ENCODE peak calls at places on chromosomes 13 and 19, in four cellular contexts. One of them, this sample, is unnamed.

GRCh38 chr19:7618366-7618765 is 11.0 kb downstream of the XAB2 start:
- DNase-seq in prostate gland: peak
- DNase-seq in dorsolateral prefrontal cortex: no peak
- DNase-seq in cardiac muscle cell: no peak
- DNase-seq in this sample: no peak

GRCh38 chr13:112750570-112750969 is 60.7 kb downstream of the ATP11A start:
- DNase-seq in prostate gland: no peak
- DNase-seq in dorsolateral prefrontal cortex: no peak
- DNase-seq in cardiac muscle cell: no peak
- DNase-seq in this sample: no peak

GRCh38 chr19:49666120-49666444 is 349 bp downstream of the BCL2L12 start:
- DNase-seq in prostate gland: no peak
- DNase-seq in dorsolateral prefrontal cortex: no peak
- DNase-seq in cardiac muscle cell: no peak
- DNase-seq in this sample: no peak

GRCh38 chr13:48068036-48068435 is 26.9 kb downstream of the MED4 start:
- DNase-seq in prostate gland: no peak
- DNase-seq in dorsolateral prefrontal cortex: no peak
- DNase-seq in cardiac muscle cell: no peak
- DNase-seq in this sample: no peak

GRCh38 chr19:372306-372890 is 27.8 kb upstream of the MIER2 start:
- DNase-seq in prostate gland: no peak
- DNase-seq in dorsolateral prefrontal cortex: peak
- DNase-seq in cardiac muscle cell: peak
- DNase-seq in this sample: no peak

GRCh38 chr13:108086678-108087077 is 128.7 kb downstream of the LIG4 start:
- DNase-seq in prostate gland: no peak
- DNase-seq in dorsolateral prefrontal cortex: peak
- DNase-seq in cardiac muscle cell: no peak
- DNase-seq in this sample: no peak

GRCh38 chr13:66513728-66514127 is 716.4 kb downstream of the PCDH9 start:
- DNase-seq in prostate gland: no peak
- DNase-seq in dorsolateral prefrontal cortex: no peak
- DNase-seq in cardiac muscle cell: peak
- DNase-seq in this sample: no peak

GRCh38 chr13:52749446-52749845 is 9.8 kb upstream of the CNMD start:
- DNase-seq in prostate gland: no peak
- DNase-seq in dorsolateral prefrontal cortex: no peak
- DNase-seq in cardiac muscle cell: no peak
- DNase-seq in this sample: no peak

GRCh38 chr19:9523885-9524474 is 14.5 kb downstream of the ZNF426 start:
- DNase-seq in prostate gland: no peak
- DNase-seq in dorsolateral prefrontal cortex: no peak
- DNase-seq in cardiac muscle cell: no peak
- DNase-seq in this sample: no peak

GRCh38 chr13:87669379-87669978 is 1.7 kb upstream of the SLITRK5 start:
- DNase-seq in prostate gland: no peak
- DNase-seq in dorsolateral prefrontal cortex: no peak
- DNase-seq in cardiac muscle cell: peak
- DNase-seq in this sample: no peak

GRCh38 chr13:48646791-48647190 is 6.9 kb upstream of the CYSLTR2 start:
- DNase-seq in prostate gland: no peak
- DNase-seq in dorsolateral prefrontal cortex: no peak
- DNase-seq in cardiac muscle cell: no peak
- DNase-seq in this sample: no peak

GRCh38 chr13:83692800-83693199 is 189.5 kb downstream of the SLITRK1 start:
- DNase-seq in prostate gland: no peak
- DNase-seq in dorsolateral prefrontal cortex: no peak
- DNase-seq in cardiac muscle cell: no peak
- DNase-seq in this sample: no peak

GRCh38 chr19:40383668-40384248 is 6.2 kb downstream of the HIPK4 start:
- DNase-seq in prostate gland: no peak
- DNase-seq in dorsolateral prefrontal cortex: no peak
- DNase-seq in cardiac muscle cell: no peak
- DNase-seq in this sample: no peak

GRCh38 chr13:36736119-36736726 is 62.4 kb downstream of the SERTM1 start:
- DNase-seq in prostate gland: peak
- DNase-seq in dorsolateral prefrontal cortex: peak
- DNase-seq in cardiac muscle cell: peak
- DNase-seq in this sample: no peak

GRCh38 chr13:35923347-35923746 is 207.8 kb downstream of the DCLK1 start:
- DNase-seq in prostate gland: no peak
- DNase-seq in dorsolateral prefrontal cortex: peak
- DNase-seq in cardiac muscle cell: peak
- DNase-seq in this sample: no peak

GRCh38 chr19:43784251-43784980 is 3.6 kb upstream of the KCNN4 start:
- DNase-seq in prostate gland: no peak
- DNase-seq in dorsolateral prefrontal cortex: no peak
- DNase-seq in cardiac muscle cell: peak
- DNase-seq in this sample: no peak

GRCh38 chr13:80084086-80084676 is 256.7 kb downstream of the SPRY2 start:
- DNase-seq in prostate gland: no peak
- DNase-seq in dorsolateral prefrontal cortex: no peak
- DNase-seq in cardiac muscle cell: peak
- DNase-seq in this sample: no peak

GRCh38 chr13:33728271-33729037 is 89.5 kb upstream of the RFC3 start:
- DNase-seq in prostate gland: no peak
- DNase-seq in dorsolateral prefrontal cortex: no peak
- DNase-seq in cardiac muscle cell: peak
- DNase-seq in this sample: no peak

GRCh38 chr13:79361299-79361698 is 44.8 kb downstream of the RBM26 start:
- DNase-seq in prostate gland: no peak
- DNase-seq in dorsolateral prefrontal cortex: no peak
- DNase-seq in cardiac muscle cell: no peak
- DNase-seq in this sample: no peak

GRCh38 chr19:1213391-1214286 is 8.1 kb downstream of the STK11 start:
- DNase-seq in prostate gland: peak
- DNase-seq in dorsolateral prefrontal cortex: peak
- DNase-seq in cardiac muscle cell: peak
- DNase-seq in this sample: peak

GRCh38 chr13:105207586-105208293 is 1327.7 kb downstream of the EFNB2 start:
- DNase-seq in prostate gland: no peak
- DNase-seq in dorsolateral prefrontal cortex: no peak
- DNase-seq in cardiac muscle cell: peak
- DNase-seq in this sample: no peak

GRCh38 chr19:50328257-50329145 is 676 bp downstream of the KCNC3 start:
- DNase-seq in prostate gland: no peak
- DNase-seq in dorsolateral prefrontal cortex: no peak
- DNase-seq in cardiac muscle cell: no peak
- DNase-seq in this sample: no peak

GRCh38 chr13:30241537-30241936 is 65.8 kb downstream of the KATNAL1 start:
- DNase-seq in prostate gland: no peak
- DNase-seq in dorsolateral prefrontal cortex: no peak
- DNase-seq in cardiac muscle cell: peak
- DNase-seq in this sample: no peak

GRCh38 chr13:101767096-101767495 is 314.6 kb downstream of the ITGBL1 start:
- DNase-seq in prostate gland: no peak
- DNase-seq in dorsolateral prefrontal cortex: no peak
- DNase-seq in cardiac muscle cell: no peak
- DNase-seq in this sample: no peak

GRCh38 chr19:32692727-32693061 is 1.1 kb downstream of the NUDT19 start:
- DNase-seq in prostate gland: no peak
- DNase-seq in dorsolateral prefrontal cortex: no peak
- DNase-seq in cardiac muscle cell: no peak
- DNase-seq in this sample: no peak

GRCh38 chr13:39133781-39134180 is 95.5 kb downstream of the NHLRC3 start:
- DNase-seq in prostate gland: no peak
- DNase-seq in dorsolateral prefrontal cortex: no peak
- DNase-seq in cardiac muscle cell: no peak
- DNase-seq in this sample: no peak

GRCh38 chr19:3270908-3271307 is 46.4 kb downstream of the CELF5 start:
- DNase-seq in prostate gland: no peak
- DNase-seq in dorsolateral prefrontal cortex: peak
- DNase-seq in cardiac muscle cell: peak
- DNase-seq in this sample: peak

GRCh38 chr13:23175920-23176319 is 4.9 kb upstream of the SGCG start:
- DNase-seq in prostate gland: no peak
- DNase-seq in dorsolateral prefrontal cortex: no peak
- DNase-seq in cardiac muscle cell: peak
- DNase-seq in this sample: no peak

GRCh38 chr19:14366529-14366928 is 14.7 kb upstream of the ADGRE5 start:
- DNase-seq in prostate gland: peak
- DNase-seq in dorsolateral prefrontal cortex: peak
- DNase-seq in cardiac muscle cell: peak
- DNase-seq in this sample: peak

GRCh38 chr19:50565984-50566903 is 2.0 kb downstream of the LRRC4B start:
- DNase-seq in prostate gland: no peak
- DNase-seq in dorsolateral prefrontal cortex: peak
- DNase-seq in cardiac muscle cell: no peak
- DNase-seq in this sample: no peak

GRCh38 chr13:34012354-34012753 is 194.4 kb downstream of the RFC3 start:
- DNase-seq in prostate gland: no peak
- DNase-seq in dorsolateral prefrontal cortex: no peak
- DNase-seq in cardiac muscle cell: no peak
- DNase-seq in this sample: no peak

GRCh38 chr19:17103177-17103576 is 27.6 kb downstream of the MYO9B start:
- DNase-seq in prostate gland: no peak
- DNase-seq in dorsolateral prefrontal cortex: peak
- DNase-seq in cardiac muscle cell: peak
- DNase-seq in this sample: no peak

GRCh38 chr19:46546194-46546896 is 50.7 kb upstream of the PNMA8B start:
- DNase-seq in prostate gland: peak
- DNase-seq in dorsolateral prefrontal cortex: peak
- DNase-seq in cardiac muscle cell: no peak
- DNase-seq in this sample: peak

GRCh38 chr19:18762125-18763023 is 28.7 kb downstream of the COMP start:
- DNase-seq in prostate gland: peak
- DNase-seq in dorsolateral prefrontal cortex: no peak
- DNase-seq in cardiac muscle cell: peak
- DNase-seq in this sample: no peak

GRCh38 chr13:40194204-40194806 is 472.1 kb downstream of the FOXO1 start:
- DNase-seq in prostate gland: no peak
- DNase-seq in dorsolateral prefrontal cortex: no peak
- DNase-seq in cardiac muscle cell: peak
- DNase-seq in this sample: no peak
- H3K27ac ChIP-seq in prostate gland: peak
- H3K27ac ChIP-seq in dorsolateral prefrontal cortex: peak
- H3K27ac ChIP-seq in cardiac muscle cell: no peak
- H3K27ac ChIP-seq in this sample: peak

GRCh38 chr19:58557253-58558065 is 952 bp downstream of the UBE2M start:
- DNase-seq in prostate gland: no peak
- DNase-seq in dorsolateral prefrontal cortex: no peak
- DNase-seq in cardiac muscle cell: no peak
- DNase-seq in this sample: no peak

GRCh38 chr19:58559275-58560006 is 1.0 kb upstream of the UBE2M start:
- DNase-seq in prostate gland: peak
- DNase-seq in dorsolateral prefrontal cortex: peak
- DNase-seq in cardiac muscle cell: peak
- DNase-seq in this sample: no peak

GRCh38 chr19:58556633-58557252 is 1.7 kb downstream of the UBE2M start:
- DNase-seq in prostate gland: no peak
- DNase-seq in dorsolateral prefrontal cortex: no peak
- DNase-seq in cardiac muscle cell: no peak
- DNase-seq in this sample: no peak

GRCh38 chr19:58558623-58559274 is 338 bp upstream of the UBE2M start:
- DNase-seq in prostate gland: peak
- DNase-seq in dorsolateral prefrontal cortex: peak
- DNase-seq in cardiac muscle cell: peak
- DNase-seq in this sample: no peak

DNA sequence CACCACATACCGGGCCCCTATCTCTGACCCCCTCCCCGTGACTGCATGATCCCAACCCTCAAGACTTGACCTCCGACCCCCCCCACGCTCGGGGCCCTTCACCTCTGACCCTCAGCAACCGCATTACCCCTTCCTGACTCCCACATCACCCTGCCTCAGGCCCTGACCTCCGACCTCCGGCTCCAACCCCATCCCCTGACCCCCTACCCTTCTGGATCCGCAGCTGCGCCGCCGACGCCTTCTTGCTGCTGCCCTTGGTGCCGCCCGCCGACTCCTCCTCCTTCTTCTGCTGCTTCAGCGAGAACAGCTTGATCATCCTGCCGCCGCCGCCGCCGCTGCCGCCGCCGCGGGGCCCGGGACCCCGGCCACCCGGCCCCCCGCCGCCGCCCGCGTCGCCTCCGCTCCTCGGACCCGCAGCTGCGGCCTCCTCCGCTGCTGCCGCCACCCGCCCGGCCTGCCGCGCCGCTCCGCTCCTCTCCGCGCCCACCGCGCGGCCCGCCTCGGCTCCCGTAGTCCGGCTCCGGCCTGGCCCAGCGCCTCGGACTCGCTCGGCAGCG is at the start of gene UBE2M:
- DNase-seq in prostate gland: peak
- DNase-seq in dorsolateral prefrontal cortex: peak
- DNase-seq in cardiac muscle cell: no peak
- DNase-seq in this sample: no peak
- H3K27ac ChIP-seq in prostate gland: peak
- H3K27ac ChIP-seq in dorsolateral prefrontal cortex: peak
- H3K27ac ChIP-seq in cardiac muscle cell: peak
- H3K27ac ChIP-seq in this sample: peak

GRCh38 chr19:11378319-11379189 is 4.1 kb downstream of the SWSAP1 start:
- DNase-seq in prostate gland: peak
- DNase-seq in dorsolateral prefrontal cortex: peak
- DNase-seq in cardiac muscle cell: peak
- DNase-seq in this sample: peak

GRCh38 chr19:11377756-11378155 is 3.3 kb downstream of the SWSAP1 start:
- DNase-seq in prostate gland: no peak
- DNase-seq in dorsolateral prefrontal cortex: no peak
- DNase-seq in cardiac muscle cell: no peak
- DNase-seq in this sample: no peak

GRCh38 chr19:11374449-11375142 is at the start of gene SWSAP1:
- DNase-seq in prostate gland: peak
- DNase-seq in dorsolateral prefrontal cortex: peak
- DNase-seq in cardiac muscle cell: peak
- DNase-seq in this sample: peak

GRCh38 chr19:11375143-11375948 is 880 bp downstream of the SWSAP1 start:
- DNase-seq in prostate gland: peak
- DNase-seq in dorsolateral prefrontal cortex: peak
- DNase-seq in cardiac muscle cell: no peak
- DNase-seq in this sample: peak

DNA sequence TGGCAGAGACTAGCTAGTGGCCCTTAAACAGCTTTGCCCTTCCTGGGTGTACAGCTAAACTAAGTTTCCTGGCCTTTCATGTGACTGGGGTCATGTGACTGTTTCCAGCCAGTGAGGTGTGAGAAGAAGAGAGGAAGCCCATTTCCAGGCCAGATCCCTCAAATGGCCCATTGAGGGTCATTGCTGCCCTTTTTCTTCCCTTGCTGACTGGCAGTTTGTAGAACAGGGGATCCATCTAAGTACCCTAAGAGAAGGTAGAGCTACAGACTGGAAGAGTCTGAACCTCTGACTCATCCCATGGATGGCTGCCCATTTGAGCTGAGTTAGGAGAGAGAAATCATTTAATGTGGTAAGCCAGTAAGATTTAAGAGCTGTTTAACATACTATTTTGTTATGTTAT is 2.8 kb downstream of the SWSAP1 start:
- DNase-seq in prostate gland: peak
- DNase-seq in dorsolateral prefrontal cortex: peak
- DNase-seq in cardiac muscle cell: peak
- DNase-seq in this sample: peak
- H3K27ac ChIP-seq in prostate gland: peak
- H3K27ac ChIP-seq in dorsolateral prefrontal cortex: peak
- H3K27ac ChIP-seq in cardiac muscle cell: no peak
- H3K27ac ChIP-seq in this sample: peak

GRCh38 chr13:28128926-28129325 is 9.4 kb upstream of the PAN3 start:
- DNase-seq in prostate gland: no peak
- DNase-seq in dorsolateral prefrontal cortex: no peak
- DNase-seq in cardiac muscle cell: no peak
- DNase-seq in this sample: no peak
- H3K27ac ChIP-seq in prostate gland: no peak
- H3K27ac ChIP-seq in dorsolateral prefrontal cortex: no peak
- H3K27ac ChIP-seq in cardiac muscle cell: no peak
- H3K27ac ChIP-seq in this sample: no peak

GRCh38 chr19:12785431-12786011 is 5.8 kb upstream of the JUNB start:
- DNase-seq in prostate gland: no peak
- DNase-seq in dorsolateral prefrontal cortex: no peak
- DNase-seq in cardiac muscle cell: no peak
- DNase-seq in this sample: no peak
- H3K27ac ChIP-seq in prostate gland: peak
- H3K27ac ChIP-seq in dorsolateral prefrontal cortex: peak
- H3K27ac ChIP-seq in cardiac muscle cell: peak
- H3K27ac ChIP-seq in this sample: peak

This sample was measured in caudate nucleus.